ENCODE peak calls at places on chromosome 6, in seven cellular contexts. L is left colon; P is SW 1271; V is HepG2; E is GM18507; Y is activated naive CD4-positive, alpha-beta T cell treated with Interleukin-2 at 50 U/mL for 16 hours; A is posterior cingulate gyrus. D is an unnamed sample.

GRCh38 chr6:167970236-167970635 is 27.2 kb upstream of the KIF25 start:
- DNase-seq in V (no peak), A (no peak), P (no peak), Y (no peak), L (no peak), E (no peak), D (no peak)

GRCh38 chr6:133062077-133062476 is 179.1 kb upstream of the EYA4 start:
- DNase-seq in Y (no peak), P (no peak), L (no peak), E (no peak), A (no peak), V (no peak), D (no peak)

GRCh38 chr6:14366315-14366714 is 248.7 kb downstream of the CD83 start:
- DNase-seq in E (no peak), P (no peak), Y (no peak), L (no peak), V (no peak), A (no peak), D (no peak)

GRCh38 chr6:80366721-80367120 is 260.2 kb downstream of the BCKDHB start:
- DNase-seq in L (no peak), A (no peak), Y (no peak), P (no peak), V (no peak), E (no peak), D (no peak)

GRCh38 chr6:134714113-134714512 is 235.8 kb downstream of the ALDH8A1 start:
- DNase-seq in V (no peak), P (no peak), Y (no peak), A (no peak), L (no peak), E (no peak), D (no peak)

GRCh38 chr6:119121367-119121766 is 42.9 kb upstream of the FAM184A start:
- DNase-seq in V (no peak), A (no peak), E (no peak), L (no peak), P (no peak), Y (no peak), D (no peak)

GRCh38 chr6:55276745-55277627 is 50.3 kb upstream of the GFRAL start:
- DNase-seq in V (peak), L (no peak), E (no peak), A (no peak), P (peak), Y (no peak), D (no peak)

GRCh38 chr6:69164564-69165252 is 529.6 kb downstream of the ADGRB3 start:
- DNase-seq in P (no peak), V (no peak), E (no peak), L (no peak), A (no peak), Y (no peak), D (no peak)

GRCh38 chr6:42118162-42119001 is 24.0 kb downstream of the C6orf132 start:
- DNase-seq in E (no peak), V (peak), A (peak), L (peak), P (no peak), Y (no peak), D (no peak)

GRCh38 chr6:48978016-48978415 is 485.0 kb downstream of the MMUT start:
- DNase-seq in L (no peak), Y (no peak), P (no peak), A (no peak), E (no peak), V (no peak), D (no peak)

GRCh38 chr6:150286919-150287318 is 81.9 kb upstream of the IYD start:
- DNase-seq in A (no peak), Y (no peak), E (no peak), P (no peak), L (no peak), V (no peak), D (no peak)

GRCh38 chr6:166775180-166775922 is 148.3 kb upstream of the RPS6KA2 start:
- DNase-seq in L (peak), Y (peak), A (peak), E (peak), V (peak), P (peak), D (peak)

GRCh38 chr6:69664551-69664950 is 132.3 kb downstream of the LMBRD1 start:
- DNase-seq in L (no peak), A (no peak), E (no peak), V (no peak), Y (no peak), P (no peak), D (no peak)

GRCh38 chr6:131379951-131380350 is 193.1 kb upstream of the ARG1 start:
- DNase-seq in P (no peak), V (no peak), L (no peak), A (no peak), Y (no peak), E (no peak), D (no peak)

GRCh38 chr6:38843798-38844197 is 128.7 kb downstream of the DNAH8 start:
- DNase-seq in P (no peak), Y (no peak), A (no peak), E (no peak), V (no peak), L (no peak), D (no peak)

GRCh38 chr6:21749754-21750153 is 156.2 kb downstream of the SOX4 start:
- DNase-seq in Y (no peak), E (no peak), P (no peak), L (no peak), V (no peak), A (no peak), D (no peak)

GRCh38 chr6:82843291-82843885 is 222.3 kb downstream of the UBE3D start:
- DNase-seq in E (no peak), V (no peak), P (no peak), A (no peak), L (no peak), Y (no peak), D (no peak)

GRCh38 chr6:20542927-20543602 is 8.8 kb downstream of the CDKAL1 start:
- DNase-seq in L (no peak), V (peak), A (no peak), P (peak), E (peak), Y (no peak), D (peak)